ENCODE peak calls at places on chromosomes 11 and 22, in eight cellular contexts. Y is NCI-H1092; S is colonic mucosa; Q is left lobe of liver; I is NCI-H524; U is SW 1271; W is EH; Z is stimulated activated CD8-positive, alpha-beta memory T cell treated with anti-CD3 and anti-CD28 coated beads, Interleukin-4, amount 100 ng/mL, for 24 hours. T is an unnamed sample.

GRCh38 chr11:94002226-94002625 is 18.9 kb upstream of the HEPHL1 start:
- DNase-seq in U (no peak), Z (no peak), W (peak), Q (no peak), I (no peak), S (no peak), Y (no peak), T (no peak)

GRCh38 chr11:60122414-60123036 is 34.1 kb downstream of the MS4A2 start:
- DNase-seq in S (no peak), Q (no peak), U (no peak), Z (no peak), Y (no peak), I (no peak), W (no peak), T (no peak)

GRCh38 chr11:64353101-64353738 is 5.7 kb upstream of the RPS6KA4 start:
- DNase-seq in W (no peak), I (no peak), S (no peak), Q (no peak), Y (peak), U (no peak), Z (no peak), T (no peak)

GRCh38 chr11:66915046-66915832 is 42.9 kb downstream of the PC start:
- DNase-seq in Z (no peak), U (no peak), S (no peak), Y (no peak), I (no peak), W (no peak), Q (no peak), T (peak)

GRCh38 chr11:62707277-62707771 is at the start of the genes BSCL2 and GNG3:
- DNase-seq in W (no peak), S (no peak), U (no peak), Z (no peak), Q (no peak), Y (no peak), I (no peak), T (peak)

GRCh38 chr22:17808688-17809403 is 34.6 kb upstream of the BID start:
- DNase-seq in S (no peak), I (no peak), W (no peak), Y (no peak), Q (no peak), U (no peak), Z (no peak), T (peak)

GRCh38 chr11:78251083-78251699 is 62.5 kb downstream of the USP35 start:
- DNase-seq in Y (no peak), I (no peak), W (peak), S (no peak), Z (no peak), Q (no peak), U (no peak), T (peak)

GRCh38 chr11:62847767-62848314 is 8.5 kb upstream of the WDR74 start:
- DNase-seq in Z (no peak), S (no peak), Y (no peak), U (no peak), Q (no peak), W (no peak), I (no peak), T (no peak)

GRCh38 chr11:31641477-31642062 is 132.0 kb downstream of the ELP4 start:
- DNase-seq in S (peak), W (peak), U (no peak), I (peak), Y (peak), Z (no peak), Q (peak), T (peak)

GRCh38 chr11:118171274-118172062 is 5.0 kb downstream of the SCN2B start:
- DNase-seq in W (peak), I (peak), Y (peak), Q (peak), U (no peak), S (peak), Z (peak), T (peak)

GRCh38 chr11:1548221-1549070 is 23.6 kb downstream of the DUSP8 start:
- DNase-seq in I (no peak), S (peak), Y (no peak), U (peak), W (peak), Q (peak), Z (no peak), T (peak)

GRCh38 chr11:27100534-27100933 is 59.9 kb downstream of the BBOX1 start:
- DNase-seq in Z (no peak), I (no peak), Q (no peak), W (no peak), U (no peak), S (no peak), Y (no peak), T (no peak)

GRCh38 chr11:78365381-78365792 is 52.2 kb downstream of the GAB2 start:
- DNase-seq in U (no peak), Q (no peak), I (no peak), Y (no peak), S (no peak), W (peak), Z (no peak), T (peak)

GRCh38 chr11:11313426-11313825 is 39.6 kb downstream of the CSNK2A3 start:
- DNase-seq in Q (no peak), U (no peak), S (no peak), W (peak), I (no peak), Z (no peak), Y (no peak), T (no peak)

GRCh38 chr11:63937713-63938480 is 905 bp upstream of the NAA40 start:
- DNase-seq in U (no peak), I (no peak), Y (peak), W (no peak), Q (no peak), S (peak), Z (no peak), T (peak)

GRCh38 chr11:67372993-67373915 is at the start of gene CLCF1:
- DNase-seq in Y (no peak), Q (peak), S (peak), U (peak), I (no peak), W (peak), Z (peak), T (peak)

GRCh38 chr11:114377612-114378267 is 22.6 kb downstream of the C11orf71 start:
- DNase-seq in S (no peak), U (no peak), Y (no peak), W (peak), I (no peak), Z (no peak), Q (no peak), T (no peak)

GRCh38 chr11:43837879-43838278 is 42.8 kb upstream of the ALKBH3 start:
- DNase-seq in I (no peak), Y (no peak), U (no peak), W (peak), Z (no peak), S (no peak), Q (no peak), T (peak)

GRCh38 chr11:65916391-65916790 is 2.5 kb downstream of the C11orf68 start:
- DNase-seq in Z (no peak), W (no peak), U (no peak), I (no peak), Q (no peak), S (no peak), Y (no peak), T (no peak)

GRCh38 chr11:1655168-1656060 is 25.8 kb downstream of the KRTAP5-5 start:
- DNase-seq in Z (no peak), Q (no peak), U (no peak), Y (no peak), S (no peak), I (no peak), W (no peak), T (no peak)

GRCh38 chr22:24695958-24696511 is 78.5 kb downstream of the PIWIL3 start:
- DNase-seq in Z (no peak), U (no peak), S (peak), Y (no peak), I (peak), Q (no peak), W (peak), T (peak)

GRCh38 chr22:26621663-26622062 is at the start of gene CRYBA4:
- DNase-seq in S (no peak), I (no peak), W (no peak), U (no peak), Z (no peak), Q (no peak), Y (no peak), T (no peak)

GRCh38 chr22:39984006-39984405 is 10.7 kb upstream of the FAM83F start:
- DNase-seq in I (no peak), W (peak), Q (no peak), Y (no peak), U (no peak), Z (no peak), S (no peak), T (no peak)

GRCh38 chr11:35798983-35799382 is 136.4 kb downstream of the TRIM44 start:
- DNase-seq in Y (no peak), I (no peak), Q (no peak), U (no peak), Z (no peak), S (no peak), W (no peak), T (no peak)

GRCh38 chr11:116776522-116776984 is 3.8 kb upstream of the BUD13 start:
- DNase-seq in S (no peak), U (no peak), W (no peak), Q (no peak), Y (no peak), Z (no peak), I (no peak), T (no peak)

GRCh38 chr11:102416974-102417373 is 35.6 kb downstream of the TMEM123 start:
- DNase-seq in I (no peak), Q (no peak), Z (no peak), Y (no peak), U (no peak), W (no peak), S (no peak), T (no peak)

GRCh38 chr11:106160494-106160893 is 83.0 kb downstream of the AASDHPPT start:
- DNase-seq in Y (no peak), Q (no peak), U (no peak), I (no peak), W (peak), Z (no peak), S (no peak), T (no peak)

GRCh38 chr11:2816941-2817421 is 68.6 kb downstream of the CDKN1C start:
- DNase-seq in S (no peak), W (peak), Y (no peak), Q (no peak), U (no peak), Z (no peak), I (no peak), T (no peak)

GRCh38 chr11:78030429-78031325 is 7.6 kb upstream of the KCTD14 start:
- DNase-seq in I (peak), W (peak), S (peak), U (no peak), Q (peak), Y (peak), Z (no peak), T (peak)

GRCh38 chr22:39208013-39208680 is 36.6 kb downstream of the PDGFB start:
- DNase-seq in S (no peak), W (no peak), Q (no peak), U (no peak), I (no peak), Z (no peak), Y (no peak), T (no peak)

GRCh38 chr11:20315800-20316199 is 47.7 kb upstream of the HTATIP2 start:
- DNase-seq in S (no peak), W (no peak), U (no peak), Q (no peak), Z (no peak), Y (no peak), I (no peak), T (no peak)

GRCh38 chr22:20577549-20577975 is 70.2 kb downstream of the MED15 start:
- DNase-seq in Q (no peak), I (no peak), U (no peak), Y (no peak), S (peak), Z (no peak), W (no peak), T (no peak)

GRCh38 chr11:48109046-48109666 is 107.5 kb upstream of the OR4B1 start:
- DNase-seq in Q (no peak), I (peak), Y (peak), Z (no peak), W (peak), S (no peak), U (peak), T (peak)

GRCh38 chr22:42637555-42637954 is 2.8 kb downstream of the ATP5MGL start:
- DNase-seq in S (no peak), Q (no peak), Y (no peak), W (no peak), I (no peak), Z (no peak), U (no peak), T (no peak)

GRCh38 chr11:128208329-128209220 is 378.8 kb downstream of the ETS1 start:
- DNase-seq in S (no peak), Y (peak), W (peak), U (peak), I (no peak), Z (no peak), Q (no peak), T (peak)

GRCh38 chr22:41092847-41093371 is 517 bp downstream of the EP300 start:
- DNase-seq in Q (peak), U (no peak), Y (peak), Z (no peak), W (peak), I (no peak), S (peak), T (peak)

GRCh38 chr22:25064894-25065560 is 112.5 kb downstream of the KIAA1671 start:
- DNase-seq in Z (no peak), I (no peak), Y (no peak), Q (no peak), U (no peak), S (no peak), W (no peak), T (no peak)

T was measured in left kidney.